ENCODE peak calls at places on chromosomes 6 and 20, in seven cellular contexts. C is GDM1, U is nephron progenitor cell, O is memory B cell, J is IMR-90, G is heart right ventricle, B is brain pericyte. Y is an unnamed sample.

GRCh38 chr6:24283043-24283985 is 74.5 kb downstream of the DCDC2 start:
- DNase-seq in O (no peak), U (peak), G (peak), B (peak), C (peak), J (peak), Y (peak)

GRCh38 chr20:55253765-55254164 is 751.6 kb downstream of the CBLN4 start:
- DNase-seq in G (peak), C (no peak), O (no peak), B (no peak), U (no peak), J (no peak), Y (no peak)

GRCh38 chr6:11008821-11009220 is 35.3 kb downstream of the ELOVL2 start:
- DNase-seq in O (no peak), B (no peak), G (no peak), U (no peak), J (peak), C (no peak), Y (no peak)

GRCh38 chr6:117504478-117505144 is 22.1 kb downstream of the DCBLD1 start:
- DNase-seq in J (no peak), U (no peak), C (no peak), G (no peak), B (no peak), O (no peak), Y (no peak)

GRCh38 chr6:33298773-33299236 is at the start of gene RGL2:
- DNase-seq in B (no peak), C (peak), G (peak), U (peak), O (no peak), J (peak), Y (peak)

GRCh38 chr6:57267586-57268293 is 45.6 kb upstream of the RAB23 start:
- DNase-seq in G (peak), C (peak), O (peak), J (peak), B (peak), U (peak), Y (peak)

GRCh38 chr6:160960067-160960466 is 31.5 kb upstream of the MAP3K4 start:
- DNase-seq in U (no peak), B (no peak), C (no peak), J (no peak), G (no peak), O (no peak), Y (no peak)

GRCh38 chr6:169959129-169960002 is 207.9 kb downstream of the ERMARD start:
- DNase-seq in G (no peak), B (no peak), J (no peak), C (no peak), O (peak), U (no peak), Y (no peak)

GRCh38 chr6:141472550-141472949 is 660.2 kb upstream of the GJE1 start:
- DNase-seq in O (no peak), C (no peak), B (no peak), G (no peak), J (no peak), U (no peak), Y (no peak)

GRCh38 chr6:153170511-153170910 is 39.4 kb upstream of the RGS17 start:
- DNase-seq in B (no peak), O (no peak), U (no peak), G (no peak), J (peak), C (no peak), Y (peak)

GRCh38 chr20:64050261-64051032 is 1.0 kb upstream of the SOX18 start:
- DNase-seq in B (no peak), U (no peak), G (no peak), O (no peak), C (no peak), J (no peak), Y (no peak)

GRCh38 chr6:87731818-87732661 is 30.0 kb upstream of the AKIRIN2 start:
- DNase-seq in O (no peak), G (peak), J (peak), C (peak), B (peak), U (no peak), Y (peak)

GRCh38 chr6:13917141-13917540 is 7.6 kb upstream of the RNF182 start:
- DNase-seq in G (no peak), J (no peak), C (no peak), O (no peak), B (no peak), U (no peak), Y (no peak)

GRCh38 chr6:137973201-137973600 is 106.1 kb downstream of the TNFAIP3 start:
- DNase-seq in J (no peak), B (no peak), U (no peak), O (no peak), C (no peak), G (no peak), Y (no peak)

GRCh38 chr20:49858076-49858565 is 45.5 kb downstream of the SLC9A8 start:
- DNase-seq in C (no peak), B (no peak), G (no peak), U (no peak), O (no peak), J (no peak), Y (no peak)

GRCh38 chr20:46135856-46136633 is 17.9 kb downstream of the CD40 start:
- DNase-seq in C (no peak), J (no peak), O (no peak), G (no peak), B (no peak), U (no peak), Y (no peak)

GRCh38 chr20:63014710-63015109 is 7.9 kb upstream of the BHLHE23 start:
- DNase-seq in U (peak), O (no peak), C (no peak), G (no peak), B (no peak), J (no peak), Y (no peak)

GRCh38 chr20:11810316-11811130 is 107.2 kb upstream of the BTBD3 start:
- DNase-seq in J (peak), G (no peak), U (no peak), B (no peak), O (no peak), C (no peak), Y (no peak)

GRCh38 chr6:28207244-28208179 is 17.6 kb upstream of the ZSCAN9 start:
- DNase-seq in B (no peak), J (peak), U (peak), C (no peak), G (no peak), O (peak), Y (peak)

GRCh38 chr6:118903134-118903533 is 9.2 kb downstream of the ASF1A start:
- DNase-seq in C (no peak), J (no peak), B (no peak), O (no peak), G (no peak), U (no peak), Y (no peak)

GRCh38 chr6:113995632-113996031 is 24.7 kb upstream of the HDAC2 start:
- DNase-seq in B (peak), G (peak), J (peak), C (no peak), O (no peak), U (peak), Y (peak)

Y was measured in BE2C.